ENCODE peak calls at places on chromosomes 2 and 18, in nine cellular contexts. One of them, this sample, is unnamed.

GRCh38 chr2:166521155-166521554 is 27.1 kb upstream of the SCN7A start:
- ATAC-seq in T-helper 17 cell: no peak
- ATAC-seq in left lung: no peak
- ATAC-seq in CD8-positive, alpha-beta T cell: no peak
- ATAC-seq in left colon: no peak
- ATAC-seq in foreskin keratinocyte: no peak
- ATAC-seq in memory B cell: no peak
- ATAC-seq in sciatic nerve: no peak
- ATAC-seq in lower lobe of right lung: no peak
- ATAC-seq in this sample: no peak

GRCh38 chr2:169761970-169762292 is 28.3 kb downstream of the KLHL23 start:
- ATAC-seq in CD8-positive, alpha-beta T cell: peak
- ATAC-seq in sciatic nerve: no peak
- ATAC-seq in memory B cell: no peak
- ATAC-seq in left lung: no peak
- ATAC-seq in left colon: peak
- ATAC-seq in foreskin keratinocyte: no peak
- ATAC-seq in lower lobe of right lung: no peak
- ATAC-seq in T-helper 17 cell: no peak
- ATAC-seq in this sample: no peak

GRCh38 chr2:85503168-85503610 is 35.8 kb upstream of the MAT2A start:
- ATAC-seq in lower lobe of right lung: no peak
- ATAC-seq in sciatic nerve: no peak
- ATAC-seq in memory B cell: no peak
- ATAC-seq in left colon: peak
- ATAC-seq in left lung: no peak
- ATAC-seq in foreskin keratinocyte: peak
- ATAC-seq in T-helper 17 cell: no peak
- ATAC-seq in CD8-positive, alpha-beta T cell: no peak
- ATAC-seq in this sample: peak

GRCh38 chr2:218292700-218293014 is 354 bp upstream of the TMBIM1 start:
- ATAC-seq in foreskin keratinocyte: no peak
- ATAC-seq in lower lobe of right lung: no peak
- ATAC-seq in T-helper 17 cell: no peak
- ATAC-seq in CD8-positive, alpha-beta T cell: no peak
- ATAC-seq in sciatic nerve: no peak
- ATAC-seq in left lung: no peak
- ATAC-seq in memory B cell: no peak
- ATAC-seq in left colon: no peak
- ATAC-seq in this sample: no peak

GRCh38 chr2:27281855-27282559 is at the start of gene TRIM54:
- ATAC-seq in T-helper 17 cell: no peak
- ATAC-seq in left lung: no peak
- ATAC-seq in memory B cell: no peak
- ATAC-seq in sciatic nerve: peak
- ATAC-seq in foreskin keratinocyte: no peak
- ATAC-seq in left colon: no peak
- ATAC-seq in CD8-positive, alpha-beta T cell: no peak
- ATAC-seq in lower lobe of right lung: no peak
- ATAC-seq in this sample: peak

GRCh38 chr2:32064021-32064678 is 794 bp downstream of the SPAST start:
- ATAC-seq in foreskin keratinocyte: no peak
- ATAC-seq in memory B cell: no peak
- ATAC-seq in sciatic nerve: no peak
- ATAC-seq in T-helper 17 cell: no peak
- ATAC-seq in lower lobe of right lung: peak
- ATAC-seq in left lung: no peak
- ATAC-seq in left colon: peak
- ATAC-seq in CD8-positive, alpha-beta T cell: no peak
- ATAC-seq in this sample: peak

GRCh38 chr2:38281095-38281742 is 95.9 kb downstream of the ATL2 start:
- ATAC-seq in CD8-positive, alpha-beta T cell: no peak
- ATAC-seq in T-helper 17 cell: no peak
- ATAC-seq in foreskin keratinocyte: no peak
- ATAC-seq in left colon: no peak
- ATAC-seq in left lung: no peak
- ATAC-seq in lower lobe of right lung: no peak
- ATAC-seq in memory B cell: no peak
- ATAC-seq in sciatic nerve: no peak
- ATAC-seq in this sample: no peak

GRCh38 chr2:164840458-164840929 is 1.1 kb downstream of the COBLL1 start:
- ATAC-seq in memory B cell: peak
- ATAC-seq in sciatic nerve: peak
- ATAC-seq in foreskin keratinocyte: peak
- ATAC-seq in left lung: peak
- ATAC-seq in lower lobe of right lung: peak
- ATAC-seq in left colon: peak
- ATAC-seq in T-helper 17 cell: peak
- ATAC-seq in CD8-positive, alpha-beta T cell: no peak
- ATAC-seq in this sample: peak

GRCh38 chr2:226211439-226211838 is 588.2 kb downstream of the IRS1 start:
- ATAC-seq in foreskin keratinocyte: no peak
- ATAC-seq in lower lobe of right lung: no peak
- ATAC-seq in left colon: no peak
- ATAC-seq in T-helper 17 cell: no peak
- ATAC-seq in memory B cell: no peak
- ATAC-seq in left lung: no peak
- ATAC-seq in sciatic nerve: no peak
- ATAC-seq in CD8-positive, alpha-beta T cell: no peak
- ATAC-seq in this sample: no peak

GRCh38 chr2:59713577-59713976 is 839.9 kb downstream of the BCL11A start:
- ATAC-seq in left colon: no peak
- ATAC-seq in CD8-positive, alpha-beta T cell: no peak
- ATAC-seq in left lung: no peak
- ATAC-seq in memory B cell: peak
- ATAC-seq in T-helper 17 cell: no peak
- ATAC-seq in sciatic nerve: no peak
- ATAC-seq in foreskin keratinocyte: no peak
- ATAC-seq in lower lobe of right lung: no peak
- ATAC-seq in this sample: no peak

GRCh38 chr18:10590412-10590811 is 64.6 kb downstream of the NAPG start:
- ATAC-seq in memory B cell: no peak
- ATAC-seq in left lung: no peak
- ATAC-seq in left colon: no peak
- ATAC-seq in sciatic nerve: no peak
- ATAC-seq in CD8-positive, alpha-beta T cell: no peak
- ATAC-seq in lower lobe of right lung: no peak
- ATAC-seq in foreskin keratinocyte: no peak
- ATAC-seq in T-helper 17 cell: no peak
- ATAC-seq in this sample: no peak

GRCh38 chr2:75146903-75147332 is 52.4 kb downstream of the TACR1 start:
- ATAC-seq in sciatic nerve: no peak
- ATAC-seq in memory B cell: no peak
- ATAC-seq in T-helper 17 cell: no peak
- ATAC-seq in lower lobe of right lung: no peak
- ATAC-seq in foreskin keratinocyte: no peak
- ATAC-seq in CD8-positive, alpha-beta T cell: no peak
- ATAC-seq in left lung: peak
- ATAC-seq in left colon: no peak
- ATAC-seq in this sample: no peak

GRCh38 chr2:85649201-85650190 is 18.5 kb downstream of the SFTPB start:
- ATAC-seq in memory B cell: no peak
- ATAC-seq in foreskin keratinocyte: no peak
- ATAC-seq in T-helper 17 cell: no peak
- ATAC-seq in left colon: no peak
- ATAC-seq in CD8-positive, alpha-beta T cell: no peak
- ATAC-seq in lower lobe of right lung: no peak
- ATAC-seq in left lung: no peak
- ATAC-seq in sciatic nerve: no peak
- ATAC-seq in this sample: no peak

GRCh38 chr2:168889635-168890005 is 610 bp downstream of the SPC25 start:
- ATAC-seq in CD8-positive, alpha-beta T cell: no peak
- ATAC-seq in memory B cell: no peak
- ATAC-seq in lower lobe of right lung: peak
- ATAC-seq in sciatic nerve: no peak
- ATAC-seq in left lung: no peak
- ATAC-seq in foreskin keratinocyte: no peak
- ATAC-seq in left colon: peak
- ATAC-seq in T-helper 17 cell: no peak
- ATAC-seq in this sample: peak

GRCh38 chr18:48672671-48673340 is 134.0 kb downstream of the CTIF start:
- ATAC-seq in memory B cell: no peak
- ATAC-seq in foreskin keratinocyte: no peak
- ATAC-seq in sciatic nerve: no peak
- ATAC-seq in T-helper 17 cell: no peak
- ATAC-seq in left colon: peak
- ATAC-seq in lower lobe of right lung: no peak
- ATAC-seq in left lung: no peak
- ATAC-seq in CD8-positive, alpha-beta T cell: no peak
- ATAC-seq in this sample: no peak

GRCh38 chr2:16058256-16058655 is 117.9 kb downstream of the MYCN start:
- ATAC-seq in T-helper 17 cell: no peak
- ATAC-seq in left colon: no peak
- ATAC-seq in left lung: no peak
- ATAC-seq in CD8-positive, alpha-beta T cell: no peak
- ATAC-seq in memory B cell: no peak
- ATAC-seq in lower lobe of right lung: no peak
- ATAC-seq in foreskin keratinocyte: no peak
- ATAC-seq in sciatic nerve: no peak
- ATAC-seq in this sample: no peak

GRCh38 chr2:64718250-64718866 is 64.6 kb upstream of the SERTAD2 start:
- ATAC-seq in foreskin keratinocyte: no peak
- ATAC-seq in CD8-positive, alpha-beta T cell: no peak
- ATAC-seq in lower lobe of right lung: no peak
- ATAC-seq in left colon: peak
- ATAC-seq in left lung: no peak
- ATAC-seq in T-helper 17 cell: no peak
- ATAC-seq in memory B cell: no peak
- ATAC-seq in sciatic nerve: no peak
- ATAC-seq in this sample: no peak

GRCh38 chr2:189056200-189057106 is 82.3 kb downstream of the COL3A1 start:
- ATAC-seq in sciatic nerve: no peak
- ATAC-seq in left colon: no peak
- ATAC-seq in T-helper 17 cell: no peak
- ATAC-seq in CD8-positive, alpha-beta T cell: no peak
- ATAC-seq in left lung: no peak
- ATAC-seq in memory B cell: no peak
- ATAC-seq in foreskin keratinocyte: no peak
- ATAC-seq in lower lobe of right lung: no peak
- ATAC-seq in this sample: no peak

GRCh38 chr18:63207154-63207790 is 112.3 kb downstream of the BCL2 start:
- ATAC-seq in sciatic nerve: peak
- ATAC-seq in foreskin keratinocyte: no peak
- ATAC-seq in left lung: peak
- ATAC-seq in T-helper 17 cell: peak
- ATAC-seq in memory B cell: peak
- ATAC-seq in left colon: peak
- ATAC-seq in lower lobe of right lung: peak
- ATAC-seq in CD8-positive, alpha-beta T cell: peak
- ATAC-seq in this sample: no peak

GRCh38 chr2:46963961-46964673 is 48.5 kb upstream of the MCFD2 start:
- ATAC-seq in CD8-positive, alpha-beta T cell: no peak
- ATAC-seq in left colon: no peak
- ATAC-seq in foreskin keratinocyte: peak
- ATAC-seq in sciatic nerve: no peak
- ATAC-seq in memory B cell: no peak
- ATAC-seq in left lung: no peak
- ATAC-seq in lower lobe of right lung: no peak
- ATAC-seq in T-helper 17 cell: no peak
- ATAC-seq in this sample: peak

GRCh38 chr2:49288113-49288710 is 133.9 kb upstream of the FSHR start:
- ATAC-seq in memory B cell: no peak
- ATAC-seq in left colon: peak
- ATAC-seq in foreskin keratinocyte: no peak
- ATAC-seq in left lung: no peak
- ATAC-seq in CD8-positive, alpha-beta T cell: no peak
- ATAC-seq in sciatic nerve: peak
- ATAC-seq in lower lobe of right lung: no peak
- ATAC-seq in T-helper 17 cell: no peak
- ATAC-seq in this sample: no peak

GRCh38 chr2:230658577-230658876 is 54.1 kb upstream of the CAB39 start:
- ATAC-seq in T-helper 17 cell: no peak
- ATAC-seq in left lung: no peak
- ATAC-seq in sciatic nerve: no peak
- ATAC-seq in memory B cell: no peak
- ATAC-seq in left colon: no peak
- ATAC-seq in foreskin keratinocyte: no peak
- ATAC-seq in lower lobe of right lung: no peak
- ATAC-seq in CD8-positive, alpha-beta T cell: no peak
- ATAC-seq in this sample: no peak

GRCh38 chr2:54680397-54681032 is 42.9 kb upstream of the EML6 start:
- ATAC-seq in CD8-positive, alpha-beta T cell: no peak
- ATAC-seq in memory B cell: no peak
- ATAC-seq in foreskin keratinocyte: peak
- ATAC-seq in lower lobe of right lung: no peak
- ATAC-seq in sciatic nerve: no peak
- ATAC-seq in left lung: no peak
- ATAC-seq in T-helper 17 cell: peak
- ATAC-seq in left colon: peak
- ATAC-seq in this sample: no peak

GRCh38 chr18:74496508-74497307 is 545 bp downstream of the CNDP2 start:
- ATAC-seq in T-helper 17 cell: peak
- ATAC-seq in lower lobe of right lung: peak
- ATAC-seq in sciatic nerve: peak
- ATAC-seq in CD8-positive, alpha-beta T cell: peak
- ATAC-seq in left colon: peak
- ATAC-seq in foreskin keratinocyte: peak
- ATAC-seq in memory B cell: peak
- ATAC-seq in left lung: peak
- ATAC-seq in this sample: peak

GRCh38 chr2:10053351-10053750 is 10.0 kb downstream of the KLF11 start:
- ATAC-seq in left colon: no peak
- ATAC-seq in memory B cell: no peak
- ATAC-seq in left lung: no peak
- ATAC-seq in T-helper 17 cell: no peak
- ATAC-seq in foreskin keratinocyte: no peak
- ATAC-seq in sciatic nerve: no peak
- ATAC-seq in lower lobe of right lung: no peak
- ATAC-seq in CD8-positive, alpha-beta T cell: no peak
- ATAC-seq in this sample: no peak

GRCh38 chr2:239145106-239145505 is 255.7 kb downstream of the HDAC4 start:
- ATAC-seq in T-helper 17 cell: no peak
- ATAC-seq in sciatic nerve: no peak
- ATAC-seq in CD8-positive, alpha-beta T cell: no peak
- ATAC-seq in memory B cell: no peak
- ATAC-seq in left lung: no peak
- ATAC-seq in left colon: no peak
- ATAC-seq in foreskin keratinocyte: no peak
- ATAC-seq in lower lobe of right lung: no peak
- ATAC-seq in this sample: no peak

GRCh38 chr2:111145103-111145760 is 24.5 kb downstream of the BCL2L11 start:
- ATAC-seq in left colon: no peak
- ATAC-seq in lower lobe of right lung: no peak
- ATAC-seq in foreskin keratinocyte: no peak
- ATAC-seq in left lung: no peak
- ATAC-seq in CD8-positive, alpha-beta T cell: no peak
- ATAC-seq in T-helper 17 cell: no peak
- ATAC-seq in sciatic nerve: no peak
- ATAC-seq in memory B cell: no peak
- ATAC-seq in this sample: no peak

GRCh38 chr2:219739866-219740440 is 112.5 kb downstream of the SLC4A3 start:
- ATAC-seq in memory B cell: no peak
- ATAC-seq in left lung: no peak
- ATAC-seq in left colon: no peak
- ATAC-seq in sciatic nerve: peak
- ATAC-seq in foreskin keratinocyte: no peak
- ATAC-seq in T-helper 17 cell: no peak
- ATAC-seq in lower lobe of right lung: no peak
- ATAC-seq in CD8-positive, alpha-beta T cell: no peak
- ATAC-seq in this sample: no peak

GRCh38 chr18:5961097-5961827 is 65.9 kb upstream of the TMEM200C start:
- ATAC-seq in sciatic nerve: no peak
- ATAC-seq in left colon: peak
- ATAC-seq in foreskin keratinocyte: no peak
- ATAC-seq in T-helper 17 cell: no peak
- ATAC-seq in memory B cell: no peak
- ATAC-seq in left lung: no peak
- ATAC-seq in CD8-positive, alpha-beta T cell: no peak
- ATAC-seq in lower lobe of right lung: no peak
- ATAC-seq in this sample: no peak

GRCh38 chr2:141331127-141331526 is 799.7 kb downstream of the LRP1B start:
- ATAC-seq in foreskin keratinocyte: peak
- ATAC-seq in sciatic nerve: peak
- ATAC-seq in T-helper 17 cell: no peak
- ATAC-seq in lower lobe of right lung: no peak
- ATAC-seq in memory B cell: no peak
- ATAC-seq in left lung: peak
- ATAC-seq in CD8-positive, alpha-beta T cell: no peak
- ATAC-seq in left colon: no peak
- ATAC-seq in this sample: peak

GRCh38 chr2:144239726-144240125 is 280.2 kb downstream of the ZEB2 start:
- ATAC-seq in foreskin keratinocyte: no peak
- ATAC-seq in memory B cell: no peak
- ATAC-seq in left lung: no peak
- ATAC-seq in lower lobe of right lung: no peak
- ATAC-seq in T-helper 17 cell: no peak
- ATAC-seq in CD8-positive, alpha-beta T cell: no peak
- ATAC-seq in sciatic nerve: no peak
- ATAC-seq in left colon: no peak
- ATAC-seq in this sample: no peak